ENCODE peak calls at places on chromosomes 16 and 17, in six cellular contexts. F, M, A, P, K and W are unnamed samples.

GRCh38 chr17:82235056-82235774 is 6.4 kb downstream of the SLC16A3 start:
- DNase-seq in F (no peak), M (no peak), A (no peak), P (no peak), K (no peak), W (no peak)

GRCh38 chr17:4934173-4934979 is 2.3 kb downstream of the GP1BA start:
- DNase-seq in F (no peak), M (no peak), A (no peak), P (no peak), K (peak; percentile 42), W (no peak)

GRCh38 chr16:15521758-15522509 is 87.5 kb downstream of the BMERB1 start:
- DNase-seq in F (no peak), M (no peak), A (no peak), P (no peak), K (peak; percentile 76), W (no peak)

GRCh38 chr16:67294927-67295326 is 15.6 kb downstream of the PLEKHG4 start:
- DNase-seq in F (no peak), M (no peak), A (no peak), P (no peak), K (peak; percentile 80), W (no peak)

GRCh38 chr17:44527102-44527501 is 23.9 kb upstream of the GPATCH8 start:
- DNase-seq in F (no peak), M (no peak), A (no peak), P (no peak), K (no peak), W (no peak)

GRCh38 chr16:84138824-84139627 is 6.0 kb downstream of the HSDL1 start:
- DNase-seq in F (no peak), M (no peak), A (no peak), P (no peak), K (peak; percentile 58), W (peak; percentile 60)

GRCh38 chr17:12085076-12085949 is 64.6 kb downstream of the MAP2K4 start:
- DNase-seq in F (no peak), M (no peak), A (no peak), P (no peak), K (no peak), W (no peak)

GRCh38 chr17:31715436-31715835 is 143.6 kb downstream of the COPRS start:
- DNase-seq in F (no peak), M (no peak), A (no peak), P (no peak), K (no peak), W (no peak)

GRCh38 chr16:78102122-78102660 is 2.7 kb downstream of the WWOX start:
- DNase-seq in F (no peak), M (no peak), A (no peak), P (no peak), K (no peak), W (no peak)

GRCh38 chr17:57370051-57370581 is 113.8 kb downstream of the MSI2 start:
- DNase-seq in F (no peak), M (no peak), A (no peak), P (peak; percentile 70), K (peak; percentile 95), W (no peak)

GRCh38 chr17:60231234-60231633 is 81.5 kb downstream of the CA4 start:
- DNase-seq in F (peak; percentile 22), M (no peak), A (no peak), P (no peak), K (peak; percentile 33), W (no peak)

GRCh38 chr17:49038138-49038537 is 41.0 kb downstream of the IGF2BP1 start:
- DNase-seq in F (no peak), M (no peak), A (no peak), P (no peak), K (no peak), W (no peak)

GRCh38 chr16:83420206-83420760 is 387.5 kb upstream of the HSBP1 start:
- DNase-seq in F (peak; percentile 17), M (peak; percentile 7), A (no peak), P (no peak), K (peak; percentile 66), W (no peak)

GRCh38 chr16:47136101-47136820 is 7.5 kb downstream of the NETO2 start:
- DNase-seq in F (no peak), M (no peak), A (no peak), P (no peak), K (peak; percentile 21), W (no peak)

GRCh38 chr16:264440-264951 is 11.2 kb downstream of the RGS11 start:
- DNase-seq in F (no peak), M (no peak), A (no peak), P (no peak), K (no peak), W (no peak)

GRCh38 chr17:59476413-59476812 is 89.0 kb upstream of the DHX40 start:
- DNase-seq in F (no peak), M (no peak), A (no peak), P (no peak), K (no peak), W (no peak)

GRCh38 chr16:70705056-70705455 is 19.2 kb upstream of the MTSS2 start:
- DNase-seq in F (no peak), M (no peak), A (no peak), P (no peak), K (no peak), W (no peak)

GRCh38 chr16:74029122-74029805 is 267.4 kb upstream of the PSMD7 start:
- DNase-seq in F (no peak), M (no peak), A (no peak), P (no peak), K (no peak), W (no peak)

GRCh38 chr17:3916013-3916696 is at the start of gene P2RX1:
- DNase-seq in F (peak; percentile 43), M (no peak), A (peak; percentile 42), P (no peak), K (peak; percentile 71), W (peak; percentile 76)

GRCh38 chr16:55728797-55729196 is 73.0 kb downstream of the SLC6A2 start:
- DNase-seq in F (no peak), M (no peak), A (no peak), P (no peak), K (no peak), W (no peak)

GRCh38 chr17:74119960-74120359 is 83.5 kb upstream of the RPL38 start:
- DNase-seq in F (no peak), M (no peak), A (no peak), P (no peak), K (no peak), W (no peak)

GRCh38 chr17:73503560-73503959 is 140.7 kb downstream of the SDK2 start:
- DNase-seq in F (no peak), M (no peak), A (no peak), P (no peak), K (no peak), W (no peak)

GRCh38 chr16:11684231-11685025 is 16.2 kb downstream of the SNN start:
- DNase-seq in F (peak; percentile 55), M (no peak), A (no peak), P (no peak), K (no peak), W (no peak)

GRCh38 chr16:20181949-20182348 is 108.3 kb upstream of the GPR139 start:
- DNase-seq in F (no peak), M (no peak), A (no peak), P (no peak), K (no peak), W (no peak)

GRCh38 chr17:17681744-17682292 is 560 bp downstream of the RAI1 start:
- DNase-seq in F (peak; percentile 71), M (no peak), A (peak; percentile 28), P (no peak), K (peak; percentile 32), W (no peak)

DNA sequence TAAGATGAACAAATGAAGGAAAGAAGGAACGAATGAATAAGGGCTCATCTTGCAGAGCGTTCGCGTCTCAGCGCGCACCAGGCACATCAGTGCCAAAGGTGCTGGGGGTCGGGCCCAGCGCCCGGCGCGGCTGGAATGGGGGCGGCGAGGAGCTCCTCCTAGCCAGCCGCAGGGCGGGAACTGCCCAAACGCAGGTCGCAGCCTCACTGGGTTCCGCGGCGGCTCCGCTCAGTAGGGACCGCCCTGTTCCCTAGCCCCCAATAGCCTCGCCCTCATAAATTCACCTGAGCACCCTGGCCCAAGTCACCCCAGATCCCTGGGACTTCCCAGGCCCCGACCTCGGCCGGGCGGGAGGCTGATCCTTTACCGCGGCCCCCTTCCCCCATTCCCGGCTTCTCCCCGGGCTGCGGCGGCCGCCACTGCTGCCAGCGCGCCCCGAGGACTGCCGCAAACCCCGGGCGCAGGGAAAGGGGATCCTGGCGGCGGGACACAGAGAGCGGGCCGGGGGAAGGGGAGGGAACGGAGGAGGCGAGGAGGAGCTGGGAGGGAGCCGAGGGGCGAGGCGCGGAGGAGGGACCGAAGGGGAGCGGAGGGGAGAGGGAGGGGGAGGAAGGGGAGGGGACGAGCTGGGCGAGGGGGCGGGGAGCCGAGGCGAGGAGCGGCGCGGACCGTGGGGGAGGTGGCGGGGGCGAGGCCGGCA is 377 bp upstream of the CRHR1 start:
- DNase-seq in F (no peak), M (no peak), A (no peak), P (no peak), K (no peak), W (no peak)
- H3K4me3 ChIP-seq in F (no peak overlapping the region), M (peak overlapping the region; percentile 29), A (peak overlapping the region; percentile 23), P (no peak overlapping the region), K (peak overlapping the region; percentile 12), W (peak overlapping the region; percentile 54)

DNA sequence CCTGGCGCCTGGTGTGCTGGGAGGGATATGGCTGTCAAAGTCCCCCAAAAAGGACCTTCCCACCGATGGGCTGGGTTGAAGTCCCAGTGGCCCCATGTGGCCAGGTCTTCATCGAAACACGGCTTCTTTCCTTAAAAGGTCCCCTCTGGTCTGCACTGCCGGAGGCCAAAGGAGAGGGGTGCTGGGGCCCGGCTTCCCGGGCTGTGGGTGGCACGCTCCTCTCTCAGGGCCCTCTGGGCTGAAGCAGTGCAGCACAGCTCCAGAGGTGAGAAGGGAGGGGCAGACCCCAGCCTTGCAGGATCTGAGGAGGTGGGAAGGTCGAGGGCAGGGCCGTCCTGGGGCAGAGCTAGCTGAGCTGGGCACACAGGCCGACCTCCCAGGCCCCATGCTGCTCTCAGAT is 6.7 kb downstream of the NPTX1 start:
- DNase-seq in F (no peak), M (no peak), A (no peak), P (no peak), K (no peak), W (no peak)
- H3K4me3 ChIP-seq in F (no peak overlapping the region), M (no peak overlapping the region), A (no peak overlapping the region), P (no peak overlapping the region), K (no peak overlapping the region), W (no peak overlapping the region)

DNA sequence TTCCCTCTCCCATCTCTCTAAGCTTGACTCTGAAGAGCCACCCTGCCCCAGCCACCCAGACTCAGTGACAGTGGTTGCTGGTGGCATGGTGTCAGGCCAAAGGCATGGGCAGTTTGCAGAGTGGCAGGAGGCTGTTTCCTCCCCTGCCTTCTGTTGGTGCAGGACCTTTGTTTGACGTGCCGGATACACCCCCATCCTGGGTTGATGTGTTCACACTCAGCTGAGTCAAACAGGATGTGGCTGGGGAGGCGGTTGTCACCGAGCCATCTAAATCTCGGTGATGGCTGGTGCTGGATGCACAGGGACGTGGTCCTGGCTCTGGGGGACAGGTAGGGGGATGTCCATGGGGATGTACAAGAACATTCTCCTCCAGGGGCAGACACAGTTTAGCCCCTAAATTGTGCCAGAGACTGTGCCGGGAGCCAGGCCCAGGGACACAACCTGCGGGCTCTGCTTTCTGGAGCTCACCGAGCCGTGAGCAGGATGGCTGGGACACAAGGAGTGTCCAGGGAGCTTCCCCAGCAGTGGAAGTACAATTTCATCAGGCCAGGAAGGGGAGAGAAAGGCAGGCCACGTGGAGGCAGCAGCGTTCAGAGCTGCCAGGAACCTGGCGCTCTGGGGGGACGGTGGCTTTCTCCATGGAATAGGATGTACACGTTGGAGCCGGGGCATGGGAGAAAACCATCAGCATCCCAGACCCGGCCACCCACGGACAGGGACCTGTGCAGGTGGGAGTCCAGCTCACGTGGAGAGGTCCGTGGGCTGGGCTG is 264.2 kb downstream of the SEC14L1 start:
- DNase-seq in F (peak; percentile 97), M (no peak), A (peak; percentile 83), P (no peak), K (no peak), W (peak; percentile 76)
- H3K4me3 ChIP-seq in F (peak overlapping the region; percentile 72), M (no peak overlapping the region), A (peak overlapping the region; percentile 58), P (no peak overlapping the region), K (no peak overlapping the region), W (peak overlapping the region; percentile 39)

GRCh38 chr17:42670199-42670924 is 6.4 kb downstream of the PLEKHH3 start:
- DNase-seq in F (no peak), M (no peak), A (peak; percentile 58), P (no peak), K (no peak), W (no peak)
- H3K4me3 ChIP-seq in F (no peak overlapping the region), M (no peak overlapping the region), A (peak overlapping the region; percentile 28), P (no peak overlapping the region), K (no peak overlapping the region), W (peak overlapping the region; percentile 31)